ENCODE peak calls at places on chromosomes 2 and 18, in seven cellular contexts. M, E, N, R, D, H and O are unnamed samples. For H3K4me1, the result is how much of the 10 kb centered on the place peaks cover.

GRCh38 chr2:240816584-240817495 is 3.2 kb downstream of the KIF1A start:
- DNase-seq in M (no peak), E (no peak), N (no peak), R (no peak), D (no peak), H (no peak), O (no peak)

GRCh38 chr2:61620244-61621159 is 82.3 kb upstream of the XPO1 start:
- DNase-seq in M (peak), E (no peak), N (no peak), R (no peak), D (peak), H (no peak), O (no peak)

GRCh38 chr2:134231965-134232340 is 21.9 kb upstream of the MGAT5 start:
- DNase-seq in M (no peak), E (no peak), N (no peak), R (no peak), D (no peak), H (no peak), O (no peak)

GRCh38 chr2:71798266-71799012 is 345.1 kb downstream of the DYSF start:
- DNase-seq in M (peak), E (no peak), N (no peak), R (no peak), D (peak), H (peak), O (no peak)

GRCh38 chr2:239514753-239515152 is 113.9 kb upstream of the HDAC4 start:
- DNase-seq in M (no peak), E (no peak), N (no peak), R (no peak), D (no peak), H (no peak), O (no peak)

GRCh38 chr2:190927257-190927656 is 46.6 kb downstream of the GLS start:
- DNase-seq in M (no peak), E (no peak), N (no peak), R (no peak), D (no peak), H (no peak), O (no peak)

GRCh38 chr2:63764630-63765029 is 77.1 kb upstream of the UGP2 start:
- DNase-seq in M (no peak), E (no peak), N (no peak), R (no peak), D (no peak), H (no peak), O (no peak)

GRCh38 chr18:68960355-68960754 is 162.5 kb downstream of the CCDC102B start:
- DNase-seq in M (no peak), E (no peak), N (no peak), R (no peak), D (no peak), H (no peak), O (no peak)

GRCh38 chr2:173896755-173897154 is 68.4 kb downstream of the SP3 start:
- DNase-seq in M (no peak), E (no peak), N (no peak), R (no peak), D (no peak), H (no peak), O (no peak)

GRCh38 chr2:42853571-42854206 is 61.3 kb upstream of the HAAO start:
- DNase-seq in M (no peak), E (no peak), N (no peak), R (no peak), D (peak), H (no peak), O (no peak)
- H3K4me1 ChIP-seq in M (under half), E (under half), N (under half), R (under half), D (under half), H (under half), O (under half)

DNA sequence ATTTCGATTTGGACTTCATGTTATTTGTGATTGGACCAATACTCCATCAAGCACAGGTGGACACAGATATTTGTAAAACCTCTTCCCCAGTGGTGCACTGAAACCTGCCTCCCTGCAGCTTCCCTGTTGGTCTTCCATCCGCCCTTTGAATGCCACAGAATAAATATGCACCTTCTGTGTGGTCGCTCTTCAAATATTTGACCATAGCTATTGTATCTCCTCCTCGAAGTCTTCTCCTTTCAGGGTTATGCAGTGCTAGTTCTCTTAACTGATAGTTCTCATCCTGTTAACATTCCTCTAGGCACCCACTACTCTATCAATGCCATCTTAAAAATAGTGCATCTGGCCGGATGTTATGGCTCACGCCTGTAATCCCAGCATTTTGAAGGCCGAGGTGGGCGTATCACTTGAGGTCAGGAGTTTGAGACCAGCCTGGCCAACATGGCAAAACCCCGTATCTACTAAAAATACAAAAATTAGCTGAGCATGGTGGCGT is 12.5 kb downstream of the SPATS2L start:
- DNase-seq in M (no peak), E (no peak), N (no peak), R (no peak), D (no peak), H (no peak), O (no peak)
- H3K4me1 ChIP-seq in M (under half), E (under half), N (under half), R (under half), D (under half), H (under half), O (half or more)

DNA sequence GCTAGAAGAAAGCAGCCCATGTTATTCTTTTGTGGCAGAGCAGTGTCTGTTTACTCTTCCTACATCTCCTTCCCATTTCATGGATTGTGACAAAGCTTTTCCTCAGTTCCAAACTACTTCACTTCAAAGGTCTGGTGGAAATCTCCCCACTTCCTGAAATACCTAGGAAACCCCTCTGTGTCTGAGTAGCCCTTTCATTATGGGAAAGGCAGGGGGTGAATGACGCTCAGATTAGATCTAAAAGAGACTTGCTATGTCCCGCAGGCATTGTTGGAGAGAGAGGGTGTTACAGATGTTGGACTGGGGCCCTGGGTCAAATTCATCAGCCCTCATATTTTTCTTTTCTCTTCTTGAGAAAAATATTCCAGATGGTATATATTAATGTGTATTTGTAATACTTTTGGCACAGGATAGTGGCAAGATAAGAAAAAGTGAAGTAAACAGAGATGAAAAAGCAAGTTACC is 675.0 kb downstream of the IRS1 start:
- DNase-seq in M (no peak), E (no peak), N (no peak), R (no peak), D (no peak), H (no peak), O (no peak)
- H3K4me1 ChIP-seq in M (under half), E (under half), N (under half), R (under half), D (under half), H (under half), O (under half)

GRCh38 chr2:42139141-42139540 is 30.0 kb upstream of the EML4 start:
- DNase-seq in M (no peak), E (no peak), N (no peak), R (no peak), D (no peak), H (no peak), O (no peak)
- H3K4me1 ChIP-seq in M (under half), E (under half), N (under half), R (half or more), D (under half), H (under half), O (half or more)

GRCh38 chr18:57837917-57838548 is 34.9 kb upstream of the ATP8B1 start:
- DNase-seq in M (no peak), E (no peak), N (no peak), R (no peak), D (no peak), H (no peak), O (no peak)
- H3K4me1 ChIP-seq in M (under half), E (under half), N (under half), R (under half), D (under half), H (under half), O (under half)

GRCh38 chr2:27712547-27712946 is 48.9 kb downstream of the SLC4A1AP start:
- DNase-seq in M (no peak), E (no peak), N (no peak), R (no peak), D (no peak), H (no peak), O (no peak)
- H3K4me1 ChIP-seq in M (under half), E (under half), N (under half), R (under half), D (under half), H (under half), O (under half)

DNA sequence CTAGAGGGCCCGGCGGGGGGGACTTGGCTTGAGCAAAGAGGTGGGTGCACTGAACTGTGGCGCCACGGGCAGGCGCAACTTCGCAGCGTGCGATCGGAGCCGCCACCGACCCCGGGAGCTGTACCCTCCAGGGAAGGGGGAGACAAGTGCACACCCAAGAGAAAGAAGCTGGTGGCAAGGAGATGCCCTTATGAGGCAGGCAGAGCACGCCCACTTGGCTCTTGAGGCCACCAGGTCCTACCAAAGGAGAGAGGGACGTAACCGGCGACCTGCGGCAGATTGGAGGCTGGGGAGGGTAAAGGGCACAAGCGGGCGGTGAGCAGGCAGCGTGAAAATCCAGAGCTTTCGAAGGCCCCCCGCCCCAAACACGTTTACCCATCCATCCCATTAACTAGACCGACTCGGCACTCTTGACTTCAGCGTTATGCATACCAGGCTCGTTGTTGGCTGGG is 967 bp downstream of the DLX2 start:
- DNase-seq in M (no peak), E (no peak), N (peak), R (no peak), D (no peak), H (no peak), O (no peak)
- H3K4me1 ChIP-seq in M (under half), E (under half), N (under half), R (half or more), D (under half), H (half or more), O (half or more)

GRCh38 chr2:237946423-237946822 is 20.4 kb upstream of the UBE2F start:
- DNase-seq in M (no peak), E (no peak), N (no peak), R (no peak), D (no peak), H (no peak), O (no peak)
- H3K4me1 ChIP-seq in M (under half), E (under half), N (under half), R (under half), D (under half), H (under half), O (under half)

GRCh38 chr2:218274586-218274985 is 4.3 kb downstream of the PNKD start:
- DNase-seq in M (no peak), E (no peak), N (no peak), R (no peak), D (no peak), H (no peak), O (no peak)
- H3K4me1 ChIP-seq in M (under half), E (under half), N (under half), R (under half), D (under half), H (under half), O (under half)